ENCODE peak calls at places on chromosomes 13 and 19, in four cellular contexts. One of them, this sample, is unnamed.

GRCh38 chr13:27792393-27793218 is at the start of gene GSX1:
- DNase-seq in stimulated activated CD4-positive, alpha-beta T cell treated with anti-CD3 and anti-CD28 coated beads, Interleukin-1b, Interleukin-23, amount 100 ng/mL, for 24 hours: no peak
- DNase-seq in BJ: no peak
- DNase-seq in uterus: peak; percentile 33
- DNase-seq in this sample: peak; percentile 80

GRCh38 chr19:15702590-15702930 is 25.3 kb upstream of the OR10H2 start:
- DNase-seq in uterus: peak; percentile 60
- DNase-seq in BJ: no peak
- DNase-seq in stimulated activated CD4-positive, alpha-beta T cell treated with anti-CD3 and anti-CD28 coated beads, Interleukin-1b, Interleukin-23, amount 100 ng/mL, for 24 hours: no peak
- DNase-seq in this sample: peak; percentile 90

GRCh38 chr13:73368608-73369007 is 309.8 kb downstream of the KLF5 start:
- DNase-seq in BJ: no peak
- DNase-seq in stimulated activated CD4-positive, alpha-beta T cell treated with anti-CD3 and anti-CD28 coated beads, Interleukin-1b, Interleukin-23, amount 100 ng/mL, for 24 hours: no peak
- DNase-seq in uterus: no peak
- DNase-seq in this sample: no peak

GRCh38 chr13:46961719-46962118 is 64.9 kb upstream of the HTR2A start:
- DNase-seq in uterus: no peak
- DNase-seq in stimulated activated CD4-positive, alpha-beta T cell treated with anti-CD3 and anti-CD28 coated beads, Interleukin-1b, Interleukin-23, amount 100 ng/mL, for 24 hours: no peak
- DNase-seq in BJ: peak; percentile 41
- DNase-seq in this sample: no peak

GRCh38 chr13:78323040-78323439 is 280.3 kb downstream of the POU4F1 start:
- DNase-seq in stimulated activated CD4-positive, alpha-beta T cell treated with anti-CD3 and anti-CD28 coated beads, Interleukin-1b, Interleukin-23, amount 100 ng/mL, for 24 hours: no peak
- DNase-seq in BJ: no peak
- DNase-seq in uterus: no peak
- DNase-seq in this sample: no peak

GRCh38 chr13:39818953-39819352 is 163.5 kb downstream of the COG6 start:
- DNase-seq in BJ: no peak
- DNase-seq in uterus: peak; percentile 34
- DNase-seq in stimulated activated CD4-positive, alpha-beta T cell treated with anti-CD3 and anti-CD28 coated beads, Interleukin-1b, Interleukin-23, amount 100 ng/mL, for 24 hours: no peak
- DNase-seq in this sample: no peak

GRCh38 chr19:49556412-49557398 is 23.7 kb downstream of the NOSIP start:
- DNase-seq in BJ: no peak
- DNase-seq in uterus: no peak
- DNase-seq in stimulated activated CD4-positive, alpha-beta T cell treated with anti-CD3 and anti-CD28 coated beads, Interleukin-1b, Interleukin-23, amount 100 ng/mL, for 24 hours: no peak
- DNase-seq in this sample: no peak

GRCh38 chr19:33639034-33639681 is 17.4 kb downstream of the CHST8 start:
- DNase-seq in stimulated activated CD4-positive, alpha-beta T cell treated with anti-CD3 and anti-CD28 coated beads, Interleukin-1b, Interleukin-23, amount 100 ng/mL, for 24 hours: no peak
- DNase-seq in BJ: no peak
- DNase-seq in uterus: no peak
- DNase-seq in this sample: no peak

GRCh38 chr19:1074512-1075283 is 7.7 kb downstream of the ARHGAP45 start:
- DNase-seq in stimulated activated CD4-positive, alpha-beta T cell treated with anti-CD3 and anti-CD28 coated beads, Interleukin-1b, Interleukin-23, amount 100 ng/mL, for 24 hours: peak; percentile 65
- DNase-seq in uterus: no peak
- DNase-seq in BJ: no peak
- DNase-seq in this sample: peak; percentile 94

GRCh38 chr19:11833541-11833940 is 15.0 kb upstream of the ZNF439 start:
- DNase-seq in BJ: no peak
- DNase-seq in uterus: no peak
- DNase-seq in stimulated activated CD4-positive, alpha-beta T cell treated with anti-CD3 and anti-CD28 coated beads, Interleukin-1b, Interleukin-23, amount 100 ng/mL, for 24 hours: no peak
- DNase-seq in this sample: no peak

GRCh38 chr13:25292301-25292700 is 5.0 kb upstream of the MTMR6 start:
- DNase-seq in BJ: no peak
- DNase-seq in stimulated activated CD4-positive, alpha-beta T cell treated with anti-CD3 and anti-CD28 coated beads, Interleukin-1b, Interleukin-23, amount 100 ng/mL, for 24 hours: no peak
- DNase-seq in uterus: no peak
- DNase-seq in this sample: no peak

GRCh38 chr19:32404213-32404938 is 1.2 kb upstream of the DPY19L3 start:
- DNase-seq in BJ: no peak
- DNase-seq in stimulated activated CD4-positive, alpha-beta T cell treated with anti-CD3 and anti-CD28 coated beads, Interleukin-1b, Interleukin-23, amount 100 ng/mL, for 24 hours: no peak
- DNase-seq in uterus: no peak
- DNase-seq in this sample: no peak

GRCh38 chr13:44591316-44591715 is 15.2 kb upstream of the TSC22D1 start:
- DNase-seq in uterus: no peak
- DNase-seq in stimulated activated CD4-positive, alpha-beta T cell treated with anti-CD3 and anti-CD28 coated beads, Interleukin-1b, Interleukin-23, amount 100 ng/mL, for 24 hours: no peak
- DNase-seq in BJ: no peak
- DNase-seq in this sample: no peak

GRCh38 chr19:14142262-14143190 is 6.1 kb upstream of the ASF1B start:
- DNase-seq in uterus: no peak
- DNase-seq in stimulated activated CD4-positive, alpha-beta T cell treated with anti-CD3 and anti-CD28 coated beads, Interleukin-1b, Interleukin-23, amount 100 ng/mL, for 24 hours: no peak
- DNase-seq in BJ: no peak
- DNase-seq in this sample: no peak

GRCh38 chr13:32150794-32151193 is 119.2 kb downstream of the FRY start:
- DNase-seq in uterus: peak; percentile 89
- DNase-seq in BJ: peak; percentile 31
- DNase-seq in stimulated activated CD4-positive, alpha-beta T cell treated with anti-CD3 and anti-CD28 coated beads, Interleukin-1b, Interleukin-23, amount 100 ng/mL, for 24 hours: no peak
- DNase-seq in this sample: peak; percentile 85

GRCh38 chr19:19661675-19662251 is 1.7 kb downstream of the ATP13A1 start:
- DNase-seq in stimulated activated CD4-positive, alpha-beta T cell treated with anti-CD3 and anti-CD28 coated beads, Interleukin-1b, Interleukin-23, amount 100 ng/mL, for 24 hours: no peak
- DNase-seq in uterus: no peak
- DNase-seq in BJ: no peak
- DNase-seq in this sample: peak; percentile 37

GRCh38 chr13:40477623-40478608 is 188.5 kb downstream of the FOXO1 start:
- DNase-seq in BJ: no peak
- DNase-seq in uterus: no peak
- DNase-seq in stimulated activated CD4-positive, alpha-beta T cell treated with anti-CD3 and anti-CD28 coated beads, Interleukin-1b, Interleukin-23, amount 100 ng/mL, for 24 hours: no peak
- DNase-seq in this sample: peak; percentile 76

GRCh38 chr13:33911521-33911920 is 93.6 kb downstream of the RFC3 start:
- DNase-seq in uterus: no peak
- DNase-seq in stimulated activated CD4-positive, alpha-beta T cell treated with anti-CD3 and anti-CD28 coated beads, Interleukin-1b, Interleukin-23, amount 100 ng/mL, for 24 hours: no peak
- DNase-seq in BJ: no peak
- DNase-seq in this sample: no peak

GRCh38 chr13:65966991-65967451 is 1263.1 kb downstream of the PCDH9 start:
- DNase-seq in stimulated activated CD4-positive, alpha-beta T cell treated with anti-CD3 and anti-CD28 coated beads, Interleukin-1b, Interleukin-23, amount 100 ng/mL, for 24 hours: no peak
- DNase-seq in BJ: no peak
- DNase-seq in uterus: no peak
- DNase-seq in this sample: no peak

GRCh38 chr19:29013988-29014387 is 199.0 kb downstream of the UQCRFS1 start:
- DNase-seq in stimulated activated CD4-positive, alpha-beta T cell treated with anti-CD3 and anti-CD28 coated beads, Interleukin-1b, Interleukin-23, amount 100 ng/mL, for 24 hours: no peak
- DNase-seq in uterus: no peak
- DNase-seq in BJ: no peak
- DNase-seq in this sample: no peak

GRCh38 chr13:75666646-75667351 is 30.7 kb downstream of the LMO7 start:
- DNase-seq in uterus: no peak
- DNase-seq in BJ: no peak
- DNase-seq in stimulated activated CD4-positive, alpha-beta T cell treated with anti-CD3 and anti-CD28 coated beads, Interleukin-1b, Interleukin-23, amount 100 ng/mL, for 24 hours: no peak
- DNase-seq in this sample: no peak

GRCh38 chr13:89584058-89584457 is 1763.4 kb upstream of the MIR17HG start:
- DNase-seq in stimulated activated CD4-positive, alpha-beta T cell treated with anti-CD3 and anti-CD28 coated beads, Interleukin-1b, Interleukin-23, amount 100 ng/mL, for 24 hours: no peak
- DNase-seq in BJ: no peak
- DNase-seq in uterus: no peak
- DNase-seq in this sample: no peak

GRCh38 chr19:737591-738093 is 13.3 kb upstream of the MISP start:
- DNase-seq in stimulated activated CD4-positive, alpha-beta T cell treated with anti-CD3 and anti-CD28 coated beads, Interleukin-1b, Interleukin-23, amount 100 ng/mL, for 24 hours: peak; percentile 49
- DNase-seq in uterus: peak; percentile 47
- DNase-seq in BJ: no peak
- DNase-seq in this sample: peak; percentile 62

GRCh38 chr13:75359266-75359665 is 122.7 kb downstream of the TBC1D4 start:
- DNase-seq in uterus: no peak
- DNase-seq in stimulated activated CD4-positive, alpha-beta T cell treated with anti-CD3 and anti-CD28 coated beads, Interleukin-1b, Interleukin-23, amount 100 ng/mL, for 24 hours: no peak
- DNase-seq in BJ: peak; percentile 55
- DNase-seq in this sample: no peak

GRCh38 chr19:32406161-32407003 is 812 bp downstream of the DPY19L3 start:
- DNase-seq in stimulated activated CD4-positive, alpha-beta T cell treated with anti-CD3 and anti-CD28 coated beads, Interleukin-1b, Interleukin-23, amount 100 ng/mL, for 24 hours: no peak
- DNase-seq in uterus: no peak
- DNase-seq in BJ: no peak
- DNase-seq in this sample: no peak

GRCh38 chr19:12145348-12145747 is 5.2 kb upstream of the ZNF20 start:
- DNase-seq in BJ: no peak
- DNase-seq in uterus: no peak
- DNase-seq in stimulated activated CD4-positive, alpha-beta T cell treated with anti-CD3 and anti-CD28 coated beads, Interleukin-1b, Interleukin-23, amount 100 ng/mL, for 24 hours: no peak
- DNase-seq in this sample: no peak

GRCh38 chr13:46668302-46668720 is 115.3 kb downstream of the LRCH1 start:
- DNase-seq in uterus: peak; percentile 37
- DNase-seq in BJ: peak; percentile 54
- DNase-seq in stimulated activated CD4-positive, alpha-beta T cell treated with anti-CD3 and anti-CD28 coated beads, Interleukin-1b, Interleukin-23, amount 100 ng/mL, for 24 hours: no peak
- DNase-seq in this sample: peak; percentile 62

GRCh38 chr19:4871711-4872110 is 4.2 kb upstream of the PLIN3 start:
- DNase-seq in stimulated activated CD4-positive, alpha-beta T cell treated with anti-CD3 and anti-CD28 coated beads, Interleukin-1b, Interleukin-23, amount 100 ng/mL, for 24 hours: no peak
- DNase-seq in uterus: no peak
- DNase-seq in BJ: no peak
- DNase-seq in this sample: no peak

GRCh38 chr13:33119022-33119735 is 103.0 kb downstream of the KL start:
- DNase-seq in stimulated activated CD4-positive, alpha-beta T cell treated with anti-CD3 and anti-CD28 coated beads, Interleukin-1b, Interleukin-23, amount 100 ng/mL, for 24 hours: no peak
- DNase-seq in BJ: no peak
- DNase-seq in uterus: no peak
- DNase-seq in this sample: no peak

GRCh38 chr19:19554074-19555023 is 16.3 kb downstream of the CILP2 start:
- DNase-seq in BJ: no peak
- DNase-seq in uterus: no peak
- DNase-seq in stimulated activated CD4-positive, alpha-beta T cell treated with anti-CD3 and anti-CD28 coated beads, Interleukin-1b, Interleukin-23, amount 100 ng/mL, for 24 hours: peak; percentile 52
- DNase-seq in this sample: peak; percentile 72

GRCh38 chr19:4717191-4717965 is 6.3 kb downstream of the DPP9 start:
- DNase-seq in BJ: no peak
- DNase-seq in stimulated activated CD4-positive, alpha-beta T cell treated with anti-CD3 and anti-CD28 coated beads, Interleukin-1b, Interleukin-23, amount 100 ng/mL, for 24 hours: no peak
- DNase-seq in uterus: no peak
- DNase-seq in this sample: no peak

GRCh38 chr19:7645159-7645558 is 8.2 kb downstream of the STXBP2 start:
- DNase-seq in stimulated activated CD4-positive, alpha-beta T cell treated with anti-CD3 and anti-CD28 coated beads, Interleukin-1b, Interleukin-23, amount 100 ng/mL, for 24 hours: no peak
- DNase-seq in BJ: no peak
- DNase-seq in uterus: no peak
- DNase-seq in this sample: no peak

GRCh38 chr19:12628040-12629022 is 17.6 kb downstream of the ZNF791 start:
- DNase-seq in BJ: no peak
- DNase-seq in uterus: no peak
- DNase-seq in stimulated activated CD4-positive, alpha-beta T cell treated with anti-CD3 and anti-CD28 coated beads, Interleukin-1b, Interleukin-23, amount 100 ng/mL, for 24 hours: no peak
- DNase-seq in this sample: no peak

GRCh38 chr19:4581381-4582111 is 22.1 kb upstream of the SEMA6B start:
- DNase-seq in uterus: no peak
- DNase-seq in stimulated activated CD4-positive, alpha-beta T cell treated with anti-CD3 and anti-CD28 coated beads, Interleukin-1b, Interleukin-23, amount 100 ng/mL, for 24 hours: no peak
- DNase-seq in BJ: no peak
- DNase-seq in this sample: no peak

GRCh38 chr19:30690525-30690924 is 318.3 kb downstream of the ZNF536 start:
- DNase-seq in uterus: no peak
- DNase-seq in stimulated activated CD4-positive, alpha-beta T cell treated with anti-CD3 and anti-CD28 coated beads, Interleukin-1b, Interleukin-23, amount 100 ng/mL, for 24 hours: no peak
- DNase-seq in BJ: no peak
- DNase-seq in this sample: no peak

GRCh38 chr13:113086031-113086750 is 19.4 kb upstream of the F7 start:
- DNase-seq in BJ: no peak
- DNase-seq in uterus: no peak
- DNase-seq in stimulated activated CD4-positive, alpha-beta T cell treated with anti-CD3 and anti-CD28 coated beads, Interleukin-1b, Interleukin-23, amount 100 ng/mL, for 24 hours: no peak
- DNase-seq in this sample: peak; percentile 30